ENCODE peak calls at places on chromosomes 4 and X, in four cellular contexts. N is neural progenitor cell, W is neural crest cell, E is D341Med. J is an unnamed sample.

GRCh38 chrX:119118780-119119395 is 8.7 kb downstream of the KIAA1210 start:
- DNase-seq in N (peak; percentile 58), W (peak; percentile 54), E (peak; percentile 63), J (peak; percentile 31)

GRCh38 chr4:153465583-153465921 is 608 bp upstream of the TMEM131L start:
- DNase-seq in N (peak; percentile 54), W (peak; percentile 44), E (no peak), J (peak; percentile 40)

GRCh38 chrX:153464116-153464515 is 6.3 kb downstream of the HAUS7 start:
- DNase-seq in N (no peak), W (no peak), E (no peak), J (no peak)

GRCh38 chr4:170988446-170988845 is 824.8 kb upstream of the GALNTL6 start:
- DNase-seq in N (no peak), W (no peak), E (no peak), J (no peak)

GRCh38 chrX:134911348-134911747 is 79.4 kb upstream of the SMIM10 start:
- DNase-seq in N (no peak), W (no peak), E (no peak), J (no peak)

GRCh38 chr4:112075129-112075753 is 70.0 kb upstream of the FAM241A start:
- DNase-seq in N (peak; percentile 68), W (peak; percentile 18), E (peak; percentile 68), J (peak; percentile 38)

GRCh38 chr4:128571747-128572146 is 237.8 kb upstream of the JADE1 start:
- DNase-seq in N (no peak), W (no peak), E (no peak), J (peak; percentile 65)

GRCh38 chrX:69555396-69556023 is 51.4 kb downstream of the NALF2 start:
- DNase-seq in N (no peak), W (no peak), E (no peak), J (no peak)

GRCh38 chrX:74613350-74614192 is 853 bp downstream of the RLIM start:
- DNase-seq in N (peak; percentile 29), W (no peak), E (peak; percentile 32), J (no peak)

GRCh38 chr4:153808175-153808574 is 19.3 kb upstream of the SFRP2 start:
- DNase-seq in N (no peak), W (no peak), E (no peak), J (no peak)

J was measured in mucosa of gallbladder.